ENCODE peak calls at places on chromosomes 16 and 17, in seven cellular contexts. A is RCC 7860; L is vagina; T is left lung; H is nephron progenitor cell; W is T-helper 2 cell; V is activated CD4-positive, alpha-beta T cell treated with anti-CD3 and anti-CD28 coated beads, Interleukin-2, amount 50 U/mL, for 24 hours. M is an unnamed sample.

GRCh38 chr17:80426671-80427326 is 11.8 kb downstream of the ENDOV start:
- DNase-seq in A (peak), L (no peak), T (peak), H (peak), W (peak), V (peak), M (peak)

GRCh38 chr17:38352245-38353083 is 820 bp downstream of the SOCS7 start:
- DNase-seq in A (no peak), L (no peak), T (peak), H (peak), W (peak), V (no peak), M (peak)

GRCh38 chr17:45246861-45247428 is 14.9 kb downstream of the SPATA32 start:
- DNase-seq in A (no peak), L (no peak), T (no peak), H (peak), W (peak), V (no peak), M (no peak)

GRCh38 chr17:77428020-77428781 is 287.4 kb downstream of the SEC14L1 start:
- DNase-seq in A (no peak), L (no peak), T (no peak), H (no peak), W (no peak), V (no peak), M (no peak)

GRCh38 chr17:66548158-66548557 is 245.7 kb downstream of the PRKCA start:
- DNase-seq in A (peak), L (peak), T (no peak), H (no peak), W (peak), V (peak), M (no peak)

GRCh38 chr16:47461598-47462266 is 601 bp downstream of the PHKB start:
- DNase-seq in A (peak), L (no peak), T (peak), H (peak), W (peak), V (no peak), M (peak)

GRCh38 chr16:53666816-53667415 is 36.7 kb downstream of the RPGRIP1L start:
- DNase-seq in A (no peak), L (no peak), T (no peak), H (no peak), W (no peak), V (no peak), M (no peak)

GRCh38 chr17:44219636-44220210 is at the start of gene UBTF:
- DNase-seq in A (peak), L (no peak), T (peak), H (peak), W (peak), V (no peak), M (peak)

GRCh38 chr17:2282297-2282873 is 21.2 kb downstream of the SMG6 start:
- DNase-seq in A (peak), L (no peak), T (no peak), H (no peak), W (peak), V (no peak), M (peak)

GRCh38 chr16:27347930-27348685 is 34.3 kb downstream of the IL4R start:
- DNase-seq in A (no peak), L (no peak), T (no peak), H (no peak), W (no peak), V (no peak), M (peak)

GRCh38 chr16:78177927-78178326 is 78.5 kb downstream of the WWOX start:
- DNase-seq in A (no peak), L (no peak), T (no peak), H (no peak), W (no peak), V (no peak), M (no peak)

GRCh38 chr17:63542942-63543821 is 7.1 kb upstream of the DCAF7 start:
- DNase-seq in A (no peak), L (no peak), T (no peak), H (no peak), W (no peak), V (no peak), M (no peak)

GRCh38 chr17:80441133-80441578 is 26.2 kb downstream of the ENDOV start:
- DNase-seq in A (no peak), L (no peak), T (no peak), H (peak), W (peak), V (peak), M (peak)

GRCh38 chr17:28407974-28408306 is 1.9 kb upstream of the SLC46A1 start:
- DNase-seq in A (no peak), L (no peak), T (no peak), H (no peak), W (no peak), V (no peak), M (no peak)

GRCh38 chr16:23857901-23858300 is 22.1 kb downstream of the PRKCB start:
- DNase-seq in A (no peak), L (no peak), T (no peak), H (no peak), W (no peak), V (no peak), M (no peak)

GRCh38 chr17:6580628-6581027 is 24.3 kb upstream of the PITPNM3 start:
- DNase-seq in A (no peak), L (no peak), T (no peak), H (no peak), W (no peak), V (no peak), M (no peak)

GRCh38 chr17:4533522-4534502 is 21.4 kb downstream of the MYBBP1A start:
- DNase-seq in A (no peak), L (no peak), T (no peak), H (no peak), W (peak), V (no peak), M (no peak)

GRCh38 chr17:19317359-19318095 is 45.0 kb downstream of the B9D1 start:
- DNase-seq in A (peak), L (no peak), T (no peak), H (peak), W (no peak), V (no peak), M (peak)

M was measured in fibroblast of pulmonary artery.